ENCODE peak calls at places on chromosomes 3 and 15, in eight cellular contexts. E is HuH-7, K is OCI-LY7, G is right cardiac atrium, P is SHP77, H is right lobe of liver, L is aorta, D is stomach. V is an unnamed sample.

GRCh38 chr3:60365360-60365759 is 885.9 kb downstream of the FHIT start:
- DNase-seq in E (no peak), K (no peak), G (no peak), P (no peak), H (no peak), L (no peak), D (no peak), V (no peak)

GRCh38 chr3:7194081-7194835 is 333.3 kb downstream of the GRM7 start:
- DNase-seq in E (no peak), K (no peak), G (no peak), P (no peak), H (no peak), L (no peak), D (no peak), V (peak; percentile 64)

GRCh38 chr3:177300039-177300833 is 103.0 kb upstream of the TBL1XR1 start:
- DNase-seq in E (peak; percentile 49), K (peak; percentile 27), G (peak; percentile 20), P (peak; percentile 38), H (no peak), L (no peak), D (peak; percentile 69), V (no peak)

GRCh38 chr3:11381563-11381962 is 109.4 kb downstream of the ATG7 start:
- DNase-seq in E (no peak), K (no peak), G (no peak), P (peak; percentile 4), H (no peak), L (no peak), D (no peak), V (no peak)

GRCh38 chr3:186400677-186401076 is 38.6 kb upstream of the DGKG start:
- DNase-seq in E (no peak), K (no peak), G (no peak), P (no peak), H (no peak), L (no peak), D (no peak), V (no peak)

GRCh38 chr3:105965384-105965783 is 96.6 kb upstream of the CBLB start:
- DNase-seq in E (no peak), K (no peak), G (no peak), P (no peak), H (no peak), L (no peak), D (no peak), V (no peak)

GRCh38 chr15:61184431-61184830 is 44.7 kb downstream of the RORA start:
- DNase-seq in E (no peak), K (peak; percentile 12), G (no peak), P (no peak), H (no peak), L (no peak), D (no peak), V (no peak)

GRCh38 chr15:74433592-74434259 is at the start of gene SEMA7A:
- DNase-seq in E (no peak), K (peak; percentile 88), G (peak; percentile 85), P (peak; percentile 68), H (peak; percentile 77), L (peak; percentile 93), D (peak; percentile 83), V (peak; percentile 96)

GRCh38 chr3:146189519-146190173 is 28.7 kb upstream of the PLOD2 start:
- DNase-seq in E (peak; percentile 32), K (peak; percentile 56), G (no peak), P (peak; percentile 78), H (no peak), L (no peak), D (no peak), V (no peak)

GRCh38 chr3:160129459-160130061 is 95.7 kb upstream of the C3orf80 start:
- DNase-seq in E (no peak), K (no peak), G (no peak), P (no peak), H (no peak), L (no peak), D (no peak), V (peak; percentile 55)

GRCh38 chr3:126153695-126154360 is 26.6 kb downstream of the ALDH1L1 start:
- DNase-seq in E (no peak), K (no peak), G (no peak), P (no peak), H (no peak), L (no peak), D (no peak), V (peak; percentile 40)

GRCh38 chr3:114756506-114757279 is 390.4 kb downstream of the ZBTB20 start:
- DNase-seq in E (no peak), K (no peak), G (no peak), P (no peak), H (no peak), L (no peak), D (no peak), V (no peak)

GRCh38 chr3:111796566-111796965 is 62.5 kb upstream of the PHLDB2 start:
- DNase-seq in E (no peak), K (no peak), G (no peak), P (no peak), H (no peak), L (no peak), D (no peak), V (no peak)

GRCh38 chr3:125353128-125353527 is 22.0 kb downstream of the ZNF148 start:
- DNase-seq in E (no peak), K (no peak), G (no peak), P (no peak), H (no peak), L (no peak), D (no peak), V (no peak)

GRCh38 chr3:48403533-48404439 is 26.1 kb downstream of the PLXNB1 start:
- DNase-seq in E (no peak), K (no peak), G (no peak), P (no peak), H (no peak), L (peak; percentile 73), D (peak; percentile 17), V (peak; percentile 51)

GRCh38 chr3:51279448-51279847 is 105.6 kb upstream of the MANF start:
- DNase-seq in E (no peak), K (no peak), G (no peak), P (no peak), H (no peak), L (no peak), D (no peak), V (no peak)

GRCh38 chr3:24096695-24097290 is 151.7 kb downstream of the NR1D2 start:
- DNase-seq in E (no peak), K (no peak), G (no peak), P (no peak), H (no peak), L (no peak), D (no peak), V (no peak)

GRCh38 chr3:87801409-87801808 is 257.4 kb downstream of the CGGBP1 start:
- DNase-seq in E (no peak), K (no peak), G (no peak), P (no peak), H (no peak), L (no peak), D (no peak), V (no peak)

GRCh38 chr3:353191-353739 is 156.7 kb downstream of the CHL1 start:
- DNase-seq in E (no peak), K (no peak), G (no peak), P (no peak), H (no peak), L (no peak), D (no peak), V (no peak)

GRCh38 chr15:35713733-35714132 is 167.8 kb upstream of the DPH6 start:
- DNase-seq in E (no peak), K (no peak), G (no peak), P (no peak), H (no peak), L (no peak), D (no peak), V (peak; percentile 77)

GRCh38 chr3:25820372-25820771 is 30.5 kb downstream of the OXSM start:
- DNase-seq in E (no peak), K (no peak), G (peak; percentile 20), P (no peak), H (no peak), L (no peak), D (no peak), V (peak; percentile 58)

GRCh38 chr3:46660543-46661523 is 32.6 kb downstream of the ALS2CL start:
- DNase-seq in E (peak; percentile 18), K (peak; percentile 49), G (no peak), P (no peak), H (peak; percentile 87), L (no peak), D (peak; percentile 19), V (peak; percentile 49)

GRCh38 chr15:43920815-43921214 is 94.0 kb downstream of the WDR76 start:
- DNase-seq in E (no peak), K (no peak), G (no peak), P (no peak), H (no peak), L (no peak), D (no peak), V (no peak)